ENCODE peak calls at places on chromosomes 6 and 20, in four cellular contexts. One of them, this sample, is unnamed.

GRCh38 chr6:41160933-41161332 is 2.0 kb downstream of the TREM2 start:
- DNase-seq in NCI-H1694 treated with DMSO at 0.1 percent for 48 hours: no peak
- DNase-seq in ecto neural progenitor cell: no peak
- DNase-seq in activated CD4-positive, alpha-beta T cell treated with anti-CD3 and anti-CD28 coated beads, Interleukin-2, amount 10 ng/mL, durations not matched to agents 7 days and 5 days: no peak
- DNase-seq in this sample: no peak

GRCh38 chr6:4413073-4413472 is 277.7 kb upstream of the ECI2 start:
- DNase-seq in activated CD4-positive, alpha-beta T cell treated with anti-CD3 and anti-CD28 coated beads, Interleukin-2, amount 10 ng/mL, durations not matched to agents 7 days and 5 days: no peak
- DNase-seq in ecto neural progenitor cell: no peak
- DNase-seq in NCI-H1694 treated with DMSO at 0.1 percent for 48 hours: no peak
- DNase-seq in this sample: no peak

GRCh38 chr6:159168536-159169192 is 536 bp upstream of the FNDC1 start:
- DNase-seq in ecto neural progenitor cell: peak
- DNase-seq in activated CD4-positive, alpha-beta T cell treated with anti-CD3 and anti-CD28 coated beads, Interleukin-2, amount 10 ng/mL, durations not matched to agents 7 days and 5 days: no peak
- DNase-seq in NCI-H1694 treated with DMSO at 0.1 percent for 48 hours: no peak
- DNase-seq in this sample: peak

GRCh38 chr6:145214570-145214969 is 520.8 kb downstream of the EPM2A start:
- DNase-seq in activated CD4-positive, alpha-beta T cell treated with anti-CD3 and anti-CD28 coated beads, Interleukin-2, amount 10 ng/mL, durations not matched to agents 7 days and 5 days: peak
- DNase-seq in NCI-H1694 treated with DMSO at 0.1 percent for 48 hours: no peak
- DNase-seq in ecto neural progenitor cell: no peak
- DNase-seq in this sample: peak

GRCh38 chr20:31485450-31486339 is 10.6 kb downstream of the REM1 start:
- DNase-seq in ecto neural progenitor cell: no peak
- DNase-seq in activated CD4-positive, alpha-beta T cell treated with anti-CD3 and anti-CD28 coated beads, Interleukin-2, amount 10 ng/mL, durations not matched to agents 7 days and 5 days: no peak
- DNase-seq in NCI-H1694 treated with DMSO at 0.1 percent for 48 hours: no peak
- DNase-seq in this sample: no peak

GRCh38 chr20:35663813-35664543 is 722 bp downstream of the CPNE1 start:
- DNase-seq in NCI-H1694 treated with DMSO at 0.1 percent for 48 hours: no peak
- DNase-seq in ecto neural progenitor cell: peak
- DNase-seq in activated CD4-positive, alpha-beta T cell treated with anti-CD3 and anti-CD28 coated beads, Interleukin-2, amount 10 ng/mL, durations not matched to agents 7 days and 5 days: peak
- DNase-seq in this sample: peak

GRCh38 chr6:41302638-41303037 is 16.2 kb upstream of the TREM1 start:
- DNase-seq in activated CD4-positive, alpha-beta T cell treated with anti-CD3 and anti-CD28 coated beads, Interleukin-2, amount 10 ng/mL, durations not matched to agents 7 days and 5 days: no peak
- DNase-seq in NCI-H1694 treated with DMSO at 0.1 percent for 48 hours: no peak
- DNase-seq in ecto neural progenitor cell: no peak
- DNase-seq in this sample: no peak

GRCh38 chr6:37576336-37576737 is 76.6 kb upstream of the CCDC167 start:
- DNase-seq in activated CD4-positive, alpha-beta T cell treated with anti-CD3 and anti-CD28 coated beads, Interleukin-2, amount 10 ng/mL, durations not matched to agents 7 days and 5 days: no peak
- DNase-seq in ecto neural progenitor cell: no peak
- DNase-seq in NCI-H1694 treated with DMSO at 0.1 percent for 48 hours: no peak
- DNase-seq in this sample: no peak

GRCh38 chr6:10968776-10969175 is 75.3 kb downstream of the ELOVL2 start:
- DNase-seq in NCI-H1694 treated with DMSO at 0.1 percent for 48 hours: no peak
- DNase-seq in ecto neural progenitor cell: no peak
- DNase-seq in activated CD4-positive, alpha-beta T cell treated with anti-CD3 and anti-CD28 coated beads, Interleukin-2, amount 10 ng/mL, durations not matched to agents 7 days and 5 days: no peak
- DNase-seq in this sample: no peak

GRCh38 chr20:64150756-64151633 is 13.3 kb upstream of the MYT1 start:
- DNase-seq in ecto neural progenitor cell: no peak
- DNase-seq in NCI-H1694 treated with DMSO at 0.1 percent for 48 hours: no peak
- DNase-seq in activated CD4-positive, alpha-beta T cell treated with anti-CD3 and anti-CD28 coated beads, Interleukin-2, amount 10 ng/mL, durations not matched to agents 7 days and 5 days: no peak
- DNase-seq in this sample: no peak

GRCh38 chr6:157233686-157234085 is 89.6 kb downstream of the TMEM242 start:
- DNase-seq in NCI-H1694 treated with DMSO at 0.1 percent for 48 hours: no peak
- DNase-seq in activated CD4-positive, alpha-beta T cell treated with anti-CD3 and anti-CD28 coated beads, Interleukin-2, amount 10 ng/mL, durations not matched to agents 7 days and 5 days: no peak
- DNase-seq in ecto neural progenitor cell: no peak
- DNase-seq in this sample: no peak

GRCh38 chr6:29678114-29678513 is 2.8 kb downstream of the ZFP57 start:
- DNase-seq in ecto neural progenitor cell: no peak
- DNase-seq in activated CD4-positive, alpha-beta T cell treated with anti-CD3 and anti-CD28 coated beads, Interleukin-2, amount 10 ng/mL, durations not matched to agents 7 days and 5 days: no peak
- DNase-seq in NCI-H1694 treated with DMSO at 0.1 percent for 48 hours: no peak
- DNase-seq in this sample: no peak

GRCh38 chr20:34703573-34704176 is 469 bp upstream of the TP53INP2 start:
- DNase-seq in activated CD4-positive, alpha-beta T cell treated with anti-CD3 and anti-CD28 coated beads, Interleukin-2, amount 10 ng/mL, durations not matched to agents 7 days and 5 days: peak
- DNase-seq in ecto neural progenitor cell: no peak
- DNase-seq in NCI-H1694 treated with DMSO at 0.1 percent for 48 hours: no peak
- DNase-seq in this sample: no peak

GRCh38 chr6:158475344-158476302 is 84.3 kb upstream of the TMEM181 start:
- DNase-seq in ecto neural progenitor cell: no peak
- DNase-seq in activated CD4-positive, alpha-beta T cell treated with anti-CD3 and anti-CD28 coated beads, Interleukin-2, amount 10 ng/mL, durations not matched to agents 7 days and 5 days: no peak
- DNase-seq in NCI-H1694 treated with DMSO at 0.1 percent for 48 hours: peak
- DNase-seq in this sample: peak

GRCh38 chr6:108180776-108181175 is 15.0 kb downstream of the NR2E1 start:
- DNase-seq in NCI-H1694 treated with DMSO at 0.1 percent for 48 hours: no peak
- DNase-seq in activated CD4-positive, alpha-beta T cell treated with anti-CD3 and anti-CD28 coated beads, Interleukin-2, amount 10 ng/mL, durations not matched to agents 7 days and 5 days: no peak
- DNase-seq in ecto neural progenitor cell: no peak
- DNase-seq in this sample: no peak

GRCh38 chr6:105620878-105621277 is 218.0 kb upstream of the PREP start:
- DNase-seq in ecto neural progenitor cell: no peak
- DNase-seq in activated CD4-positive, alpha-beta T cell treated with anti-CD3 and anti-CD28 coated beads, Interleukin-2, amount 10 ng/mL, durations not matched to agents 7 days and 5 days: no peak
- DNase-seq in NCI-H1694 treated with DMSO at 0.1 percent for 48 hours: no peak
- DNase-seq in this sample: no peak

GRCh38 chr6:111971866-111972532 is 81.9 kb upstream of the CCN6 start:
- DNase-seq in activated CD4-positive, alpha-beta T cell treated with anti-CD3 and anti-CD28 coated beads, Interleukin-2, amount 10 ng/mL, durations not matched to agents 7 days and 5 days: no peak
- DNase-seq in ecto neural progenitor cell: no peak
- DNase-seq in NCI-H1694 treated with DMSO at 0.1 percent for 48 hours: no peak
- DNase-seq in this sample: no peak

GRCh38 chr20:623704-624103 is 13.6 kb upstream of the TCF15 start:
- DNase-seq in NCI-H1694 treated with DMSO at 0.1 percent for 48 hours: no peak
- DNase-seq in activated CD4-positive, alpha-beta T cell treated with anti-CD3 and anti-CD28 coated beads, Interleukin-2, amount 10 ng/mL, durations not matched to agents 7 days and 5 days: no peak
- DNase-seq in ecto neural progenitor cell: no peak
- DNase-seq in this sample: no peak

GRCh38 chr20:25987073-25987927 is 290.6 kb upstream of the ZNF337 start:
- DNase-seq in ecto neural progenitor cell: peak
- DNase-seq in activated CD4-positive, alpha-beta T cell treated with anti-CD3 and anti-CD28 coated beads, Interleukin-2, amount 10 ng/mL, durations not matched to agents 7 days and 5 days: peak
- DNase-seq in NCI-H1694 treated with DMSO at 0.1 percent for 48 hours: no peak
- DNase-seq in this sample: peak

GRCh38 chr6:67287566-67287965 is 1347.5 kb upstream of the ADGRB3 start:
- DNase-seq in NCI-H1694 treated with DMSO at 0.1 percent for 48 hours: no peak
- DNase-seq in ecto neural progenitor cell: no peak
- DNase-seq in activated CD4-positive, alpha-beta T cell treated with anti-CD3 and anti-CD28 coated beads, Interleukin-2, amount 10 ng/mL, durations not matched to agents 7 days and 5 days: no peak
- DNase-seq in this sample: no peak

GRCh38 chr20:17646209-17646717 is 35.8 kb downstream of the RRBP1 start:
- DNase-seq in ecto neural progenitor cell: no peak
- DNase-seq in NCI-H1694 treated with DMSO at 0.1 percent for 48 hours: no peak
- DNase-seq in activated CD4-positive, alpha-beta T cell treated with anti-CD3 and anti-CD28 coated beads, Interleukin-2, amount 10 ng/mL, durations not matched to agents 7 days and 5 days: no peak
- DNase-seq in this sample: no peak

GRCh38 chr20:62724692-62725595 is 16.3 kb downstream of the NTSR1 start:
- DNase-seq in ecto neural progenitor cell: no peak
- DNase-seq in NCI-H1694 treated with DMSO at 0.1 percent for 48 hours: no peak
- DNase-seq in activated CD4-positive, alpha-beta T cell treated with anti-CD3 and anti-CD28 coated beads, Interleukin-2, amount 10 ng/mL, durations not matched to agents 7 days and 5 days: no peak
- DNase-seq in this sample: no peak

This sample was measured in cerebellar cortex.